ENCODE peak calls at places on chromosome 12, in nine cellular contexts. P, U, L, W, G, N, S, O and I are unnamed samples.

GRCh38 chr12:62933871-62934798 is 815 bp downstream of the PPM1H start:
- DNase-seq in W (peak), U (no peak), N (peak), O (peak), G (peak), S (peak), P (peak), L (peak), I (peak)

GRCh38 chr12:4355843-4356327 is 23.6 kb downstream of the FGF23 start:
- DNase-seq in G (peak), S (peak), U (no peak), N (no peak), W (peak), O (no peak), L (peak), P (peak), I (no peak)

GRCh38 chr12:75656650-75657049 is 145.2 kb upstream of the KRR1 start:
- DNase-seq in W (no peak), L (no peak), P (peak), G (peak), S (no peak), N (no peak), O (no peak), U (no peak), I (no peak)

GRCh38 chr12:67772276-67773169 is 124.0 kb downstream of the DYRK2 start:
- DNase-seq in P (no peak), N (no peak), S (no peak), G (peak), L (peak), O (no peak), W (no peak), U (no peak), I (peak)

GRCh38 chr12:67426067-67426466 is 156.9 kb downstream of the CAND1 start:
- DNase-seq in U (peak), W (no peak), G (peak), N (no peak), O (no peak), S (peak), L (no peak), P (no peak), I (no peak)

GRCh38 chr12:30806989-30807694 is 52.4 kb upstream of the CAPRIN2 start:
- DNase-seq in S (peak), W (peak), O (no peak), L (peak), G (peak), U (peak), P (peak), N (no peak), I (peak)

GRCh38 chr12:122988612-122989442 is 8.3 kb downstream of the ARL6IP4 start:
- DNase-seq in U (no peak), L (no peak), W (no peak), O (no peak), N (no peak), G (no peak), P (no peak), S (no peak), I (no peak)

GRCh38 chr12:6631549-6631961 is 4.2 kb downstream of the LPAR5 start:
- DNase-seq in N (no peak), P (no peak), W (no peak), U (no peak), G (no peak), O (no peak), L (no peak), S (no peak), I (no peak)

GRCh38 chr12:132367401-132367851 is 38.0 kb upstream of the GALNT9 start:
- DNase-seq in O (no peak), N (no peak), S (no peak), G (no peak), P (no peak), U (no peak), L (no peak), W (no peak), I (no peak)